ENCODE peak calls at places on chromosomes 6 and 20, in ten cellular contexts. N, L, Y, T, A, J, K, P, Z and G are unnamed samples.

GRCh38 chr6:84777888-84778287 is 13.5 kb upstream of the TBX18 start:
- DNase-seq in N (no peak), L (no peak), Y (no peak), T (no peak), A (no peak), J (no peak), K (no peak), P (no peak), Z (no peak), G (no peak)

GRCh38 chr20:15703171-15703911 is 869.9 kb downstream of the KIF16B start:
- DNase-seq in N (no peak), L (no peak), Y (peak), T (peak), A (no peak), J (no peak), K (no peak), P (no peak), Z (no peak), G (no peak)

GRCh38 chr6:148221580-148221979 is 121.1 kb upstream of the SASH1 start:
- DNase-seq in N (no peak), L (no peak), Y (no peak), T (no peak), A (no peak), J (no peak), K (no peak), P (no peak), Z (no peak), G (no peak)

GRCh38 chr6:16761469-16762264 is 407 bp upstream of the ATXN1 start:
- DNase-seq in N (peak), L (peak), Y (peak), T (no peak), A (peak), J (peak), K (no peak), P (peak), Z (peak), G (peak)

GRCh38 chr6:16196260-16196914 is 42.0 kb upstream of the GMPR start:
- DNase-seq in N (no peak), L (no peak), Y (no peak), T (no peak), A (no peak), J (no peak), K (no peak), P (no peak), Z (no peak), G (no peak)

GRCh38 chr6:143183735-143184134 is 123.0 kb downstream of the AIG1 start:
- DNase-seq in N (no peak), L (no peak), Y (no peak), T (no peak), A (no peak), J (no peak), K (no peak), P (no peak), Z (no peak), G (no peak)

GRCh38 chr6:133047065-133047665 is 194.0 kb upstream of the EYA4 start:
- DNase-seq in N (no peak), L (no peak), Y (no peak), T (no peak), A (no peak), J (no peak), K (no peak), P (no peak), Z (no peak), G (no peak)

GRCh38 chr6:49744259-49744658 is at the start of gene CRISP3:
- DNase-seq in N (no peak), L (no peak), Y (no peak), T (no peak), A (no peak), J (no peak), K (no peak), P (no peak), Z (no peak), G (no peak)

GRCh38 chr6:25014806-25015560 is 79.2 kb upstream of the RIPOR2 start:
- DNase-seq in N (no peak), L (peak), Y (peak), T (no peak), A (peak), J (peak), K (no peak), P (no peak), Z (no peak), G (peak)

GRCh38 chr6:154792761-154793160 is 59.5 kb downstream of the SCAF8 start:
- DNase-seq in N (no peak), L (no peak), Y (no peak), T (no peak), A (no peak), J (no peak), K (no peak), P (peak), Z (no peak), G (no peak)